ENCODE peak calls at places on chromosomes 5 and 9, in ten cellular contexts. One of them, this sample, is unnamed.

GRCh38 chr5:153516503-153516902 is 26.0 kb downstream of the GRIA1 start:
- DNase-seq in HCT116: no peak
- DNase-seq in A549: no peak
- DNase-seq in Calu3: no peak
- DNase-seq in cardiac fibroblast: no peak
- DNase-seq in lower leg skin: no peak
- DNase-seq in testis: no peak
- DNase-seq in breast epithelium: no peak
- DNase-seq in neural crest cell: no peak
- DNase-seq in heart left ventricle: no peak
- DNase-seq in this sample: no peak

GRCh38 chr5:131789765-131790164 is 7.1 kb downstream of the FNIP1 start:
- DNase-seq in HCT116: no peak
- DNase-seq in A549: no peak
- DNase-seq in Calu3: no peak
- DNase-seq in cardiac fibroblast: no peak
- DNase-seq in lower leg skin: no peak
- DNase-seq in testis: no peak
- DNase-seq in breast epithelium: no peak
- DNase-seq in neural crest cell: no peak
- DNase-seq in heart left ventricle: no peak
- DNase-seq in this sample: no peak

GRCh38 chr5:171314728-171315385 is 5.8 kb downstream of the TLX3 start:
- DNase-seq in HCT116: no peak
- DNase-seq in A549: no peak
- DNase-seq in Calu3: no peak
- DNase-seq in cardiac fibroblast: peak
- DNase-seq in lower leg skin: no peak
- DNase-seq in testis: peak
- DNase-seq in breast epithelium: no peak
- DNase-seq in neural crest cell: no peak
- DNase-seq in heart left ventricle: no peak
- DNase-seq in this sample: no peak

GRCh38 chr5:174654442-174654841 is 69.9 kb upstream of the MSX2 start:
- DNase-seq in HCT116: no peak
- DNase-seq in A549: no peak
- DNase-seq in Calu3: no peak
- DNase-seq in cardiac fibroblast: no peak
- DNase-seq in lower leg skin: no peak
- DNase-seq in testis: no peak
- DNase-seq in breast epithelium: no peak
- DNase-seq in neural crest cell: no peak
- DNase-seq in heart left ventricle: no peak
- DNase-seq in this sample: no peak

GRCh38 chr9:92499701-92500100 is 17.4 kb upstream of the ASPN start:
- DNase-seq in HCT116: no peak
- DNase-seq in A549: no peak
- DNase-seq in Calu3: no peak
- DNase-seq in cardiac fibroblast: no peak
- DNase-seq in lower leg skin: no peak
- DNase-seq in testis: no peak
- DNase-seq in breast epithelium: no peak
- DNase-seq in neural crest cell: no peak
- DNase-seq in heart left ventricle: no peak
- DNase-seq in this sample: no peak

GRCh38 chr5:1722877-1723276 is 76.8 kb downstream of the MRPL36 start:
- DNase-seq in HCT116: no peak
- DNase-seq in A549: no peak
- DNase-seq in Calu3: no peak
- DNase-seq in cardiac fibroblast: no peak
- DNase-seq in lower leg skin: peak
- DNase-seq in testis: peak
- DNase-seq in breast epithelium: no peak
- DNase-seq in neural crest cell: no peak
- DNase-seq in heart left ventricle: no peak
- DNase-seq in this sample: peak

GRCh38 chr5:162221884-162222283 is 154.3 kb downstream of the GABRG2 start:
- DNase-seq in HCT116: no peak
- DNase-seq in A549: no peak
- DNase-seq in Calu3: no peak
- DNase-seq in cardiac fibroblast: no peak
- DNase-seq in lower leg skin: no peak
- DNase-seq in testis: no peak
- DNase-seq in breast epithelium: no peak
- DNase-seq in neural crest cell: no peak
- DNase-seq in heart left ventricle: no peak
- DNase-seq in this sample: no peak

GRCh38 chr5:42404366-42404765 is 18.9 kb upstream of the GHR start:
- DNase-seq in HCT116: no peak
- DNase-seq in A549: no peak
- DNase-seq in Calu3: no peak
- DNase-seq in cardiac fibroblast: peak
- DNase-seq in lower leg skin: no peak
- DNase-seq in testis: no peak
- DNase-seq in breast epithelium: no peak
- DNase-seq in neural crest cell: no peak
- DNase-seq in heart left ventricle: no peak
- DNase-seq in this sample: no peak

GRCh38 chr5:147346006-147346561 is 111.3 kb downstream of the STK32A start:
- DNase-seq in HCT116: no peak
- DNase-seq in A549: no peak
- DNase-seq in Calu3: no peak
- DNase-seq in cardiac fibroblast: no peak
- DNase-seq in lower leg skin: no peak
- DNase-seq in testis: no peak
- DNase-seq in breast epithelium: no peak
- DNase-seq in neural crest cell: no peak
- DNase-seq in heart left ventricle: no peak
- DNase-seq in this sample: no peak

GRCh38 chr5:72281430-72281763 is 38.6 kb downstream of the MRPS27 start:
- DNase-seq in HCT116: no peak
- DNase-seq in A549: no peak
- DNase-seq in Calu3: no peak
- DNase-seq in cardiac fibroblast: no peak
- DNase-seq in lower leg skin: no peak
- DNase-seq in testis: no peak
- DNase-seq in breast epithelium: no peak
- DNase-seq in neural crest cell: no peak
- DNase-seq in heart left ventricle: no peak
- DNase-seq in this sample: no peak

GRCh38 chr5:72283358-72283757 is 36.7 kb downstream of the MRPS27 start:
- DNase-seq in HCT116: no peak
- DNase-seq in A549: no peak
- DNase-seq in Calu3: no peak
- DNase-seq in cardiac fibroblast: peak
- DNase-seq in lower leg skin: no peak
- DNase-seq in testis: no peak
- DNase-seq in breast epithelium: no peak
- DNase-seq in neural crest cell: no peak
- DNase-seq in heart left ventricle: no peak
- DNase-seq in this sample: no peak

GRCh38 chr5:72282878-72283277 is 37.2 kb downstream of the MRPS27 start:
- DNase-seq in HCT116: no peak
- DNase-seq in A549: no peak
- DNase-seq in Calu3: no peak
- DNase-seq in cardiac fibroblast: peak
- DNase-seq in lower leg skin: no peak
- DNase-seq in testis: no peak
- DNase-seq in breast epithelium: no peak
- DNase-seq in neural crest cell: no peak
- DNase-seq in heart left ventricle: no peak
- DNase-seq in this sample: no peak

GRCh38 chr5:72281764-72282499 is 38.1 kb downstream of the MRPS27 start:
- DNase-seq in HCT116: peak
- DNase-seq in A549: no peak
- DNase-seq in Calu3: no peak
- DNase-seq in cardiac fibroblast: peak
- DNase-seq in lower leg skin: no peak
- DNase-seq in testis: no peak
- DNase-seq in breast epithelium: no peak
- DNase-seq in neural crest cell: no peak
- DNase-seq in heart left ventricle: no peak
- DNase-seq in this sample: no peak

DNA sequence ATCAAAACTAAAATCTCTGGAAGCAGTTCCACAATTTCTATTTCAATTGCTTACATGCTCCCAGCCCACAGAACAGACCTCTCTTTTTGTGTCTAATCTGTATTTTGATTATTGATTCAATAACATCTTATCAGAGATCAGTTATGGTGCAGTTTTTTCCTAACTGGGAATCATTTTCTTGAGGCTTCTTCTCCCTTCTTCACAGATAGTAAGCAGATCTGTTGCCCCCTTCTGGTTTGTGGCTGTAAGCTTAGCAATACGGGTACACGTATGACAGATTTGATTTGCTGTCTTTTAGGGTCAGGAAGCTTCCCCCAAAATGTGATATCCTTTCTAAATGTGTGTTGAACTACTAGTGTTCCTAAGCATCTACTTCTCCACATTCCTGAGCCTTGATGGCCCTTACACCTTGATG is 39.4 kb downstream of the MRPS27 start:
- DNase-seq in HCT116: peak
- DNase-seq in A549: peak
- DNase-seq in Calu3: no peak
- DNase-seq in cardiac fibroblast: peak
- DNase-seq in lower leg skin: no peak
- DNase-seq in testis: peak
- DNase-seq in breast epithelium: no peak
- DNase-seq in neural crest cell: no peak
- DNase-seq in heart left ventricle: no peak
- DNase-seq in this sample: no peak
- TF ChIP-seq CTCF in HCT116: peak
- TF ChIP-seq CTCF in A549: peak
- TF ChIP-seq CTCF in Calu3: no peak
- TF ChIP-seq CTCF in cardiac fibroblast: peak
- TF ChIP-seq CTCF in lower leg skin: no peak
- TF ChIP-seq CTCF in testis: peak
- TF ChIP-seq CTCF in breast epithelium: no peak
- TF ChIP-seq CTCF in neural crest cell: peak
- TF ChIP-seq CTCF in heart left ventricle: peak
- TF ChIP-seq CTCF in this sample: peak

DNA sequence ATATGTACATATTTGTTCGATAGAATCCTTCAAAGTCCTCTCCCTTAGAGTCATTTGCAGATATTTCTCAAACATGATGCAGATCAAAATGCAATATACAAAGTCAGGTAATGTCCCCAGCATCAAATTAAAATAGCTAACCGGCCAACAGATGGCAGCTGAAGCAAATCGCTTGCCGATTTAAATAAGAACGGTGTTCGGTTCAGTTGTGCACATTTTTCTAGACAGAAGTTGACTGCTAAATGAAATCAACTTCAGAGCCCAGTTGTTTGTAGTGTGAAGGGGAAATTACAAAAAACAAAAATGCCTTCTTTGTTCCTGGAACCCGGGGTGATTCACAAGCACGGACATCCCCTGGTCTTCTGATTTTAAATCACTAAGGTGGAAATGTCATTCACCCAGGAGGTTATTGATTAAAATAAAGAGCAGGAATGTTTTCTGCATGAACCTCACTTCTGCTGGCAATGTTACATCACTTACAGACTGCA is 219.2 kb downstream of the EBF1 start:
- DNase-seq in HCT116: no peak
- DNase-seq in A549: no peak
- DNase-seq in Calu3: no peak
- DNase-seq in cardiac fibroblast: no peak
- DNase-seq in lower leg skin: no peak
- DNase-seq in testis: no peak
- DNase-seq in breast epithelium: no peak
- DNase-seq in neural crest cell: no peak
- DNase-seq in heart left ventricle: no peak
- DNase-seq in this sample: no peak
- TF ChIP-seq CTCF in HCT116: no peak
- TF ChIP-seq CTCF in A549: no peak
- TF ChIP-seq CTCF in Calu3: no peak
- TF ChIP-seq CTCF in cardiac fibroblast: no peak
- TF ChIP-seq CTCF in lower leg skin: no peak
- TF ChIP-seq CTCF in testis: no peak
- TF ChIP-seq CTCF in breast epithelium: no peak
- TF ChIP-seq CTCF in neural crest cell: no peak
- TF ChIP-seq CTCF in heart left ventricle: no peak
- TF ChIP-seq CTCF in this sample: no peak

GRCh38 chr9:42388846-42389245 is 205.4 kb downstream of the SPATA31A6 start:
- DNase-seq in HCT116: no peak
- DNase-seq in A549: peak
- DNase-seq in Calu3: no peak
- DNase-seq in cardiac fibroblast: no peak
- DNase-seq in lower leg skin: no peak
- DNase-seq in testis: no peak
- DNase-seq in breast epithelium: no peak
- DNase-seq in neural crest cell: no peak
- DNase-seq in heart left ventricle: no peak
- DNase-seq in this sample: no peak
- TF ChIP-seq CTCF in HCT116: no peak
- TF ChIP-seq CTCF in A549: no peak
- TF ChIP-seq CTCF in Calu3: no peak
- TF ChIP-seq CTCF in cardiac fibroblast: no peak
- TF ChIP-seq CTCF in lower leg skin: no peak
- TF ChIP-seq CTCF in testis: no peak
- TF ChIP-seq CTCF in breast epithelium: no peak
- TF ChIP-seq CTCF in neural crest cell: no peak
- TF ChIP-seq CTCF in heart left ventricle: no peak
- TF ChIP-seq CTCF in this sample: no peak

GRCh38 chr5:54516051-54516645 is 1.4 kb upstream of the SNX18 start:
- DNase-seq in HCT116: no peak
- DNase-seq in A549: no peak
- DNase-seq in Calu3: no peak
- DNase-seq in cardiac fibroblast: no peak
- DNase-seq in lower leg skin: no peak
- DNase-seq in testis: no peak
- DNase-seq in breast epithelium: no peak
- DNase-seq in neural crest cell: no peak
- DNase-seq in heart left ventricle: no peak
- DNase-seq in this sample: no peak

GRCh38 chr5:54514841-54515432 is 2.6 kb upstream of the SNX18 start:
- DNase-seq in HCT116: no peak
- DNase-seq in A549: no peak
- DNase-seq in Calu3: no peak
- DNase-seq in cardiac fibroblast: no peak
- DNase-seq in lower leg skin: no peak
- DNase-seq in testis: no peak
- DNase-seq in breast epithelium: no peak
- DNase-seq in neural crest cell: no peak
- DNase-seq in heart left ventricle: no peak
- DNase-seq in this sample: no peak

GRCh38 chr5:54515634-54516033 is 1.9 kb upstream of the SNX18 start:
- DNase-seq in HCT116: no peak
- DNase-seq in A549: no peak
- DNase-seq in Calu3: no peak
- DNase-seq in cardiac fibroblast: no peak
- DNase-seq in lower leg skin: no peak
- DNase-seq in testis: no peak
- DNase-seq in breast epithelium: no peak
- DNase-seq in neural crest cell: no peak
- DNase-seq in heart left ventricle: no peak
- DNase-seq in this sample: no peak

GRCh38 chr5:54517174-54517511 is 416 bp upstream of the SNX18 start:
- DNase-seq in HCT116: no peak
- DNase-seq in A549: peak
- DNase-seq in Calu3: no peak
- DNase-seq in cardiac fibroblast: no peak
- DNase-seq in lower leg skin: no peak
- DNase-seq in testis: no peak
- DNase-seq in breast epithelium: no peak
- DNase-seq in neural crest cell: no peak
- DNase-seq in heart left ventricle: no peak
- DNase-seq in this sample: no peak

GRCh38 chr5:54514269-54514668 is 3.3 kb upstream of the SNX18 start:
- DNase-seq in HCT116: peak
- DNase-seq in A549: no peak
- DNase-seq in Calu3: no peak
- DNase-seq in cardiac fibroblast: no peak
- DNase-seq in lower leg skin: no peak
- DNase-seq in testis: no peak
- DNase-seq in breast epithelium: no peak
- DNase-seq in neural crest cell: no peak
- DNase-seq in heart left ventricle: no peak
- DNase-seq in this sample: no peak
- TF ChIP-seq CTCF in HCT116: no peak
- TF ChIP-seq CTCF in A549: no peak
- TF ChIP-seq CTCF in Calu3: no peak
- TF ChIP-seq CTCF in cardiac fibroblast: no peak
- TF ChIP-seq CTCF in lower leg skin: no peak
- TF ChIP-seq CTCF in testis: no peak
- TF ChIP-seq CTCF in breast epithelium: no peak
- TF ChIP-seq CTCF in neural crest cell: no peak
- TF ChIP-seq CTCF in heart left ventricle: peak
- TF ChIP-seq CTCF in this sample: no peak